ENCODE peak calls at places on chromosomes 16 and 17, in eight cellular contexts. T is pancreas; P is CD8-positive, alpha-beta T cell; F is breast epithelium; K is OCI-LY7; V is small intestine; H is psoas muscle; Z is transverse colon. L is an unnamed sample.

GRCh38 chr17:63842540-63843386 is at the start of gene SMARCD2:
- DNase-seq in T (peak; percentile 100), P (peak; percentile 99), F (peak; percentile 99), K (peak; percentile 98), V (peak; percentile 99), H (peak; percentile 100), Z (peak; percentile 99), L (peak; percentile 99)

GRCh38 chr16:50305441-50306061 is 39.2 kb downstream of the ADCY7 start:
- DNase-seq in T (no peak), P (no peak), F (peak; percentile 48), K (no peak), V (no peak), H (peak; percentile 52), Z (no peak), L (no peak)

GRCh38 chr17:2695243-2695960 is 16.2 kb downstream of the CLUH start:
- DNase-seq in T (no peak), P (no peak), F (peak; percentile 48), K (no peak), V (no peak), H (no peak), Z (peak; percentile 5), L (no peak)

GRCh38 chr17:29251969-29252866 is 5.6 kb downstream of the CRYBA1 start:
- DNase-seq in T (no peak), P (no peak), F (no peak), K (peak; percentile 55), V (no peak), H (no peak), Z (no peak), L (no peak)

GRCh38 chr17:2723997-2724782 is 12.6 kb upstream of the CLUH start:
- DNase-seq in T (peak; percentile 29), P (no peak), F (no peak), K (no peak), V (peak; percentile 49), H (no peak), Z (peak; percentile 79), L (no peak)

GRCh38 chr17:21213491-21214014 is 408 bp downstream of the TMEM11 start:
- DNase-seq in T (peak; percentile 59), P (no peak), F (no peak), K (peak; percentile 46), V (peak; percentile 17), H (peak; percentile 73), Z (peak; percentile 52), L (no peak)

GRCh38 chr17:8057691-8058114 is 18.8 kb downstream of the ALOX15B start:
- DNase-seq in T (no peak), P (no peak), F (no peak), K (peak; percentile 90), V (peak; percentile 77), H (no peak), Z (no peak), L (peak; percentile 52)

GRCh38 chr16:68417711-68418301 is 30.5 kb downstream of the SMPD3 start:
- DNase-seq in T (peak; percentile 79), P (peak; percentile 87), F (peak; percentile 77), K (peak; percentile 56), V (peak; percentile 93), H (no peak), Z (peak; percentile 85), L (peak; percentile 4)

GRCh38 chr17:61475726-61476125 is 23.5 kb downstream of the TBX4 start:
- DNase-seq in T (no peak), P (no peak), F (no peak), K (no peak), V (no peak), H (no peak), Z (no peak), L (no peak)

GRCh38 chr17:34726536-34727384 is 147.4 kb downstream of the TMEM132E start:
- DNase-seq in T (no peak), P (no peak), F (no peak), K (no peak), V (no peak), H (no peak), Z (no peak), L (no peak)

GRCh38 chr17:7136266-7136877 is 21.8 kb upstream of the ASGR2 start:
- DNase-seq in T (peak; percentile 74), P (peak; percentile 80), F (peak; percentile 67), K (peak; percentile 81), V (peak; percentile 67), H (peak; percentile 85), Z (peak; percentile 78), L (peak; percentile 27)

GRCh38 chr17:31443386-31443785 is 51.9 kb downstream of the RAB11FIP4 start:
- DNase-seq in T (no peak), P (no peak), F (no peak), K (no peak), V (no peak), H (no peak), Z (no peak), L (no peak)

GRCh38 chr17:66580178-66580577 is 254.7 kb upstream of the CACNG5 start:
- DNase-seq in T (peak; percentile 24), P (no peak), F (no peak), K (no peak), V (no peak), H (no peak), Z (peak; percentile 30), L (no peak)
- H3K27ac ChIP-seq in T (no peak overlapping the region), P (no peak overlapping the region), F (no peak overlapping the region), K (no peak overlapping the region), V (peak overlapping the region; percentile 50), H (no peak overlapping the region), Z (peak overlapping the region; percentile 20), L (no peak overlapping the region)

DNA sequence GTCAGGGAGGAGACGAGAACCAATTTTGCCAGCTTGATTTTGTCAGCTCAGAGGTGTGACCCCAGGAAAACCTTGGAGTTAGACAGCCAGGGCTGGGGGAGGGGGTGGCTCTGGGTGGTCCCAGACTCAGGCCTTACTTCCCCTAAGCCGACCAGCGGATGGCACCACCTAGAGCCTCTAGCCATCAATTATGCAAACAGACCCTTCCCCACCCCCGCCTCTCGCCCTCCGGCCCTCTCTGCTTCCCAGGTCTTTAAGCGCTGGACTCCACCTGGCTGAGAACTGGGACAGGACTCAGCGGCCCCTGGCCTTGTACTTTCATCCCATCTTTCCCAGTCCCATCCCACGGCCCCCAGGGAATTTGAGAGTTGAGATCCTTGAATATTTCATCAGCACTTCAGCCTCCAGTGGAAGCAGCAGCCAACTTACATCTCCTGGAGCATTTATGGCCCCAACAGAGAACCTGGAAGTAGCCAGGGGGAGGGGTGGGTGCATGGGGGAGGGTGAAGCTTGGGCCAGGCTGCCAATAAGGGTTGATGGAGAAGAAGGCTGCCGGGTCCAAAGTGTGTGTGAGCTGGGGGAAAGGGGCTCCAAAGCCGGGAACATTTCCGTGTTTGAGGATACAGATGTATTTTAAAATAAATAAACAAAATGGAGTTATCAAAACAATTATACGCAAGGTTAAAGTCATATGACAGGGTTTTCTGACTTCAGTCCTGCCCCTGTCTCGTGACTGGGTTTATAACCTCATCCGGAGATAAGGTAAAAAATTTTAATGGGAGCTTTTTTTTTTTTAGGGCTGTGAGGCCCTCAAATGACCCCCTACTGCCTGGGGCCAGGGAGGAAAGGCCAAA is 7.5 kb upstream of the JUP start:
- DNase-seq in T (no peak), P (no peak), F (no peak), K (no peak), V (peak; percentile 65), H (no peak), Z (no peak), L (no peak)
- H3K27ac ChIP-seq in T (no peak overlapping the region), P (no peak overlapping the region), F (peak overlapping the region; percentile 94), K (no peak overlapping the region), V (peak overlapping the region; percentile 81), H (no peak overlapping the region), Z (peak overlapping the region; percentile 81), L (no peak overlapping the region)

GRCh38 chr16:57785924-57786323 is 16.4 kb downstream of the KIFC3 start:
- DNase-seq in T (no peak), P (no peak), F (no peak), K (no peak), V (no peak), H (no peak), Z (no peak), L (no peak)

GRCh38 chr16:57788951-57789350 is 13.3 kb downstream of the KIFC3 start:
- DNase-seq in T (peak; percentile 20), P (no peak), F (no peak), K (no peak), V (no peak), H (peak; percentile 30), Z (no peak), L (no peak)

GRCh38 chr16:57786632-57787518 is 15.4 kb downstream of the KIFC3 start:
- DNase-seq in T (peak; percentile 58), P (no peak), F (no peak), K (no peak), V (no peak), H (peak; percentile 87), Z (peak; percentile 30), L (peak; percentile 62)

GRCh38 chr16:57788252-57788841 is 13.9 kb downstream of the KIFC3 start:
- DNase-seq in T (peak; percentile 32), P (no peak), F (no peak), K (no peak), V (no peak), H (peak; percentile 47), Z (no peak), L (no peak)

DNA sequence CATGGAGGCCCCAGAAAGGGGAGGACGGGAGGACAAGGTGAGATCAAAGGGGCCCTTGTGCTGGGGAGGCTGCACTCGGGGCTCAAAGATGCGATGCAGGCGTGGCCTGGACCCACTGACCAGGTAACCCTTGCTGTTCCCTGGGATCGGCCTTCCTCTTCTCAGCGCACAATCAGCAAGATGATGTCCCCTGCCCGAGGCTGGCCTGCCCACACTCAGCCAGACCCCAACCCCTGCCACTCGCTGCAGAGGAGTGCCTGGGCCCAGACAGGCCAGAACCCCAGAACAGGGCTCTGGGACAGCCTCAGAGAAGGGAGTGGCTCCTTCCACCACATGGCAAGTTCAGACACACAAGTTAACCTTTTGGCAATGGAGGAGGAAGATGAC is 14.8 kb downstream of the KIFC3 start:
- DNase-seq in T (peak; percentile 14), P (no peak), F (no peak), K (no peak), V (no peak), H (no peak), Z (no peak), L (no peak)
- H3K27ac ChIP-seq in T (no peak overlapping the region), P (no peak overlapping the region), F (no peak overlapping the region), K (no peak overlapping the region), V (no peak overlapping the region), H (peak overlapping the region; percentile 41), Z (no peak overlapping the region), L (peak overlapping the region; percentile 11)

GRCh38 chr17:66467766-66468165 is 165.4 kb downstream of the PRKCA start:
- DNase-seq in T (no peak), P (no peak), F (no peak), K (no peak), V (no peak), H (no peak), Z (no peak), L (no peak)

GRCh38 chr17:66466933-66467367 is 164.5 kb downstream of the PRKCA start:
- DNase-seq in T (no peak), P (no peak), F (no peak), K (no peak), V (no peak), H (no peak), Z (peak; percentile 22), L (no peak)

GRCh38 chr17:66469890-66470289 is 167.5 kb downstream of the PRKCA start:
- DNase-seq in T (no peak), P (no peak), F (no peak), K (no peak), V (no peak), H (no peak), Z (no peak), L (no peak)

GRCh38 chr17:66468241-66469087 is 166.1 kb downstream of the PRKCA start:
- DNase-seq in T (no peak), P (no peak), F (no peak), K (no peak), V (no peak), H (no peak), Z (no peak), L (no peak)

DNA sequence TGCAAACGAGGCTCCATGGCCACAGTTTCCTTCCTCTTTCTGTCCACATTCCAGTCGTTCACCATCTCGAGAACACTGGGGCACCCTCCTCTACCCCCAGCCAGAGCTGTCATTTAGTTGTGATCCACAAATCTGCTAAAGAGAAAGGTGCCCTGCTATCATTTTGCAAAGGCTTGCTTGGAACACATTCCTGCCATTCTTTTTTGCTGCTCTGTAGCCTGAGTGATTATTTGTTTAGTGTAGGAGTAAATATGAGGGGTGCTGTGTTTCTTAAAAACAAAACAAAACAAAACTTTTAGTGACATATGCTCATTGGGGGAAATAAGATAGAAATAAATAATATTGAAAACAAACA is 166.7 kb downstream of the PRKCA start:
- DNase-seq in T (no peak), P (no peak), F (no peak), K (no peak), V (no peak), H (no peak), Z (no peak), L (no peak)
- H3K27ac ChIP-seq in T (no peak overlapping the region), P (no peak overlapping the region), F (no peak overlapping the region), K (no peak overlapping the region), V (no peak overlapping the region), H (no peak overlapping the region), Z (peak overlapping the region; percentile 21), L (peak overlapping the region; percentile 40)

L was measured in caudate nucleus.